ENCODE peak calls at places on chromosomes 12 and 14, in seven cellular contexts. X, J, B, P, V, Y and E are unnamed samples.

GRCh38 chr12:121789800-121790748 is 3.4 kb downstream of the RHOF start:
- DNase-seq in X (no peak), B (peak; percentile 94), V (no peak), P (no peak), Y (no peak), J (peak; percentile 78), E (no peak)

GRCh38 chr12:111418594-111418880 is 12.8 kb downstream of the SH2B3 start:
- DNase-seq in J (no peak), P (no peak), Y (no peak), V (no peak), X (no peak), B (no peak), E (no peak)

GRCh38 chr14:95248422-95248821 is 71.3 kb downstream of the CLMN start:
- DNase-seq in B (no peak), Y (peak; percentile 64), V (no peak), P (no peak), X (no peak), J (no peak), E (no peak)

GRCh38 chr14:51004352-51004800 is 60.1 kb upstream of the PYGL start:
- DNase-seq in B (no peak), P (peak; percentile 45), V (no peak), J (no peak), Y (peak; percentile 64), X (no peak), E (no peak)

GRCh38 chr14:22920697-22921096 is 1.7 kb upstream of the RBM23 start:
- DNase-seq in J (no peak), Y (no peak), P (no peak), B (no peak), X (no peak), V (no peak), E (no peak)

GRCh38 chr14:73717998-73718741 is 4.0 kb upstream of the PNMA1 start:
- DNase-seq in J (no peak), V (peak; percentile 20), Y (no peak), P (peak; percentile 60), B (no peak), X (peak; percentile 65), E (no peak)

GRCh38 chr14:73234586-73235394 is 2.5 kb upstream of the PAPLN start:
- DNase-seq in Y (no peak), V (no peak), P (no peak), X (no peak), B (no peak), J (no peak), E (no peak)

GRCh38 chr12:117878598-117878997 is 90.2 kb downstream of the KSR2 start:
- DNase-seq in B (no peak), P (no peak), J (no peak), Y (no peak), V (no peak), X (no peak), E (no peak)

GRCh38 chr12:78695749-78696148 is 168.8 kb upstream of the SYT1 start:
- DNase-seq in B (no peak), X (no peak), Y (no peak), V (no peak), J (no peak), P (no peak), E (no peak)

GRCh38 chr12:8687846-8688601 is 9.8 kb upstream of the RIMKLB start:
- DNase-seq in P (peak; percentile 82), B (no peak), Y (peak; percentile 83), X (peak; percentile 93), V (no peak), J (peak; percentile 23), E (no peak)

GRCh38 chr12:89135976-89136634 is 216.2 kb downstream of the DUSP6 start:
- DNase-seq in V (no peak), J (no peak), Y (peak; percentile 38), P (no peak), X (no peak), B (no peak), E (no peak)

GRCh38 chr14:64562432-64562831 is 12.7 kb downstream of the PPP1R36 start:
- DNase-seq in P (no peak), Y (no peak), J (peak; percentile 38), B (no peak), X (no peak), V (no peak), E (no peak)

GRCh38 chr12:81759215-81759991 is at the start of gene PPFIA2:
- DNase-seq in X (peak; percentile 33), B (no peak), J (peak; percentile 8), P (peak; percentile 30), Y (peak; percentile 8), V (peak; percentile 20), E (peak; percentile 11)

GRCh38 chr12:53324779-53325538 is 3.5 kb upstream of the AAAS start:
- DNase-seq in B (peak; percentile 65), P (peak; percentile 96), J (peak; percentile 92), X (peak; percentile 91), V (peak; percentile 98), Y (peak; percentile 91), E (peak; percentile 95)

GRCh38 chr12:53328043-53328435 is 6.6 kb upstream of the AAAS start:
- DNase-seq in P (no peak), V (no peak), J (no peak), Y (no peak), X (no peak), B (no peak), E (no peak)

GRCh38 chr12:53325539-53326061 is 4.2 kb upstream of the AAAS start:
- DNase-seq in Y (no peak), P (peak; percentile 37), V (no peak), X (no peak), J (peak; percentile 16), B (no peak), E (peak; percentile 77)

GRCh38 chr12:53326460-53327185 is 5.2 kb upstream of the AAAS start:
- DNase-seq in P (no peak), V (no peak), J (no peak), Y (no peak), X (no peak), B (no peak), E (no peak)

DNA sequence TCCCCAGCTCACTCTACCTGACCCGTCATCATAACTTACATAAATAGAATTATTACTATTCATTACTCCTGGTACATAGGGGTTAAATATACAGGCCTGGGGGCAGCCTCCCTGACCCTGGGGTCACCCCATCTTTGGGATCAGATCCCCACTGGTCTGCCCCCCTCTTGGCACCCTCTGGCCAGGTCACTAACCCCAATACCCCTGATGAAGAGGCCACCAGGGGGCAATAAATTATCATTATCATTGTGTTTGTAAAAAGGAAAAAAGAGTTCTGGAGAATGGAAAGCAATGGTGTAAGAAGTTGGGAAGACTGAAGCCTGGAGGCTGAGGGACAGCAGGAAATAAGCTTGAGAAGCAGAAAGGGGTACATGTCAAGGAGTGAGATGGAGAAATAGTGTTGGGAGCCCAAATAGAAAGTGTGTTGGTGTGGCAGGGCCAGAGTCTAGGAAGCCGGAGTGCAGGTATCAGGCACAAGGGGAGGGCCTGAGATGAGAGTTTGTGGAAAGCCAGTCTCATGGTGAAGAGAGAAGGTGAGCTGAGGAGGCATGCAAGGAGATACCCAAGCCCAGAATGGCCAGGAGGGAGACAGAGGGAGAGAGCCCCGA is 6.1 kb upstream of the AAAS start:
- DNase-seq in B (no peak), V (no peak), J (peak; percentile 21), Y (peak; percentile 25), P (no peak), X (peak; percentile 24), E (no peak)
- TF ChIP-seq CTCF in B (peak; percentile 38), V (no peak), J (no peak), Y (peak; percentile 37), P (peak; percentile 49), X (peak; percentile 54), E (no peak)

DNA sequence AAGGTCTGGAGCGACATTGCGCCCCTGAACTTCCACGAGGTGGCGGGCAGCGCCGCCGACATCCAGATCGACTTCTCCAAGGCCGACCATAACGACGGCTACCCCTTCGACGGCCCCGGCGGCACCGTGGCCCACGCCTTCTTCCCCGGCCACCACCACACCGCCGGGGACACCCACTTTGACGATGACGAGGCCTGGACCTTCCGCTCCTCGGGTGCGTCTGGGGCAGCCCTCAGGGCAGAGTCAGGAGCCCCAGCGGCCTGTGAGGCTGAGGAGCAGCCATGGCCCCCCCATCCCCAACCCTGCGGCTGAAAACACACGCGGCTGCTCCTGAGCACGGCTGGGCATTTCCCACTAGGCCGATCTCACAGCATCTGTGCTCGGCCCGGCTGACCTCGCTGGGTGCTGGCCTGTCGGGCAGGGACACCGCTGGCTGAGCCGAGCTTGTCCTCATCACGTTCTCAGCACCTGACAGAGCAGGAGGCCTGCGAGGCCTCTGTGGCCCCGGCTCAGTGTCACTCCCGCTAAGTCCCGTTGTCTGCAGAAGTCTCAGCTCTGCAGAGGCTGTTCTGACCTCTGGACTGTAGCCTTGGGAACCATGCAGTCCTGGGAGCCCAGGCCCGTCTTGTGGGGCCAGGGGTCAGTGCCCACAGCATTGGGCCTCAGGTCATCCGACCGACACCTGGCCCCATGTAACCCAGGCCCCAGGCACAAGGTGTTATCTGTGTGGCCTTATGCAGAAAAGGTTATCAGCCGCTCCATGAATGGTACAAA is 12.6 kb downstream of the MMP17 start:
- DNase-seq in P (peak; percentile 29), V (no peak), Y (no peak), J (no peak), B (no peak), X (no peak), E (no peak)
- TF ChIP-seq CTCF in P (no peak), V (no peak), Y (no peak), J (no peak), B (no peak), X (no peak), E (no peak)

GRCh38 chr12:6065872-6066217 is 58.6 kb downstream of the VWF start:
- DNase-seq in V (no peak), J (no peak), B (no peak), P (no peak), Y (no peak), X (no peak), E (no peak)

GRCh38 chr12:6066651-6067050 is 57.8 kb downstream of the VWF start:
- DNase-seq in V (no peak), P (no peak), B (no peak), X (no peak), Y (no peak), J (no peak), E (no peak)

GRCh38 chr12:6068226-6068625 is 56.2 kb downstream of the VWF start:
- DNase-seq in P (no peak), J (no peak), Y (peak; percentile 44), V (no peak), X (no peak), B (no peak), E (no peak)

GRCh38 chr12:6065131-6065871 is 59.2 kb downstream of the VWF start:
- DNase-seq in J (no peak), B (no peak), Y (no peak), V (no peak), X (no peak), P (no peak), E (no peak)

GRCh38 chr12:6067152-6067916 is 57.1 kb downstream of the VWF start:
- DNase-seq in Y (no peak), P (no peak), X (peak; percentile 64), V (no peak), J (peak; percentile 33), B (no peak), E (no peak)
- TF ChIP-seq CTCF in Y (peak; percentile 46), P (peak; percentile 44), X (peak; percentile 81), V (peak; percentile 16), J (no peak), B (no peak), E (no peak)

GRCh38 chr12:20800160-20800559 is 10.3 kb upstream of the SLCO1B3 start:
- DNase-seq in P (no peak), X (no peak), J (no peak), B (no peak), Y (no peak), V (no peak), E (no peak)

GRCh38 chr12:20792971-20793370 is 17.5 kb upstream of the SLCO1B3 start:
- DNase-seq in Y (no peak), J (no peak), P (no peak), V (no peak), B (no peak), X (no peak), E (no peak)

GRCh38 chr12:20801035-20801434 is 9.5 kb upstream of the SLCO1B3 start:
- DNase-seq in X (no peak), J (no peak), V (no peak), P (no peak), B (no peak), Y (no peak), E (no peak)

GRCh38 chr12:20798561-20798960 is 11.9 kb upstream of the SLCO1B3 start:
- DNase-seq in Y (no peak), X (peak; percentile 73), B (no peak), J (peak; percentile 64), P (peak; percentile 28), V (no peak), E (no peak)
- TF ChIP-seq CTCF in Y (no peak), X (peak; percentile 57), B (no peak), J (no peak), P (peak; percentile 18), V (peak; percentile 66), E (no peak)